ENCODE peak calls at places on chromosomes 16 and 17, in four cellular contexts. One of them, this sample, is unnamed.

GRCh38 chr17:53721101-53721500 is 101.6 kb upstream of the KIF2B start:
- DNase-seq in GM12878: no peak
- DNase-seq in K562: no peak
- DNase-seq in HL-60: no peak
- DNase-seq in this sample: no peak

GRCh38 chr16:2468725-2469398 is 2.2 kb upstream of the NTN3 start:
- DNase-seq in K562: peak; percentile 49
- DNase-seq in GM12878: peak; percentile 49
- DNase-seq in HL-60: peak; percentile 28
- DNase-seq in this sample: no peak

GRCh38 chr16:12229759-12230594 is 253.4 kb downstream of the SNX29 start:
- DNase-seq in HL-60: no peak
- DNase-seq in GM12878: no peak
- DNase-seq in K562: no peak
- DNase-seq in this sample: no peak

GRCh38 chr17:75991396-75991795 is 9.3 kb upstream of the CDK3 start:
- DNase-seq in K562: no peak
- DNase-seq in HL-60: no peak
- DNase-seq in GM12878: no peak
- DNase-seq in this sample: no peak

GRCh38 chr17:57138956-57139576 is 54.0 kb downstream of the AKAP1 start:
- DNase-seq in K562: peak; percentile 6
- DNase-seq in GM12878: no peak
- DNase-seq in HL-60: no peak
- DNase-seq in this sample: no peak

GRCh38 chr16:74951676-74952075 is 33.2 kb downstream of the WDR59 start:
- DNase-seq in K562: no peak
- DNase-seq in HL-60: no peak
- DNase-seq in GM12878: no peak
- DNase-seq in this sample: no peak

GRCh38 chr16:83248735-83249469 is 558.9 kb upstream of the HSBP1 start:
- DNase-seq in HL-60: no peak
- DNase-seq in GM12878: no peak
- DNase-seq in K562: no peak
- DNase-seq in this sample: no peak

GRCh38 chr17:62897706-62898105 is 68.3 kb upstream of the TANC2 start:
- DNase-seq in HL-60: no peak
- DNase-seq in GM12878: no peak
- DNase-seq in K562: no peak
- DNase-seq in this sample: no peak

GRCh38 chr16:50336884-50337283 is 31.9 kb downstream of the BRD7 start:
- DNase-seq in GM12878: no peak
- DNase-seq in K562: no peak
- DNase-seq in HL-60: no peak
- DNase-seq in this sample: no peak

GRCh38 chr17:54172654-54173316 is 350.1 kb downstream of the KIF2B start:
- DNase-seq in HL-60: no peak
- DNase-seq in K562: no peak
- DNase-seq in GM12878: no peak
- DNase-seq in this sample: no peak

GRCh38 chr16:21524068-21524751 is 75.2 kb upstream of the METTL9 start:
- DNase-seq in K562: no peak
- DNase-seq in GM12878: no peak
- DNase-seq in HL-60: no peak
- DNase-seq in this sample: no peak

GRCh38 chr16:10514369-10515055 is 65.9 kb downstream of the EMP2 start:
- DNase-seq in K562: peak; percentile 56
- DNase-seq in HL-60: peak; percentile 37
- DNase-seq in GM12878: no peak
- DNase-seq in this sample: no peak

GRCh38 chr16:83137326-83137770 is 510.6 kb downstream of the CDH13 start:
- DNase-seq in K562: no peak
- DNase-seq in GM12878: no peak
- DNase-seq in HL-60: no peak
- DNase-seq in this sample: no peak

GRCh38 chr16:81394966-81395655 is 49.5 kb upstream of the CMIP start:
- DNase-seq in K562: no peak
- DNase-seq in GM12878: no peak
- DNase-seq in HL-60: no peak
- DNase-seq in this sample: no peak

GRCh38 chr17:38967290-38967738 is at the start of gene FBXO47:
- DNase-seq in K562: peak; percentile 14
- DNase-seq in GM12878: no peak
- DNase-seq in HL-60: no peak
- DNase-seq in this sample: no peak

GRCh38 chr16:87351320-87351698 is 32.3 kb downstream of the FBXO31 start:
- DNase-seq in HL-60: no peak
- DNase-seq in K562: no peak
- DNase-seq in GM12878: no peak
- DNase-seq in this sample: no peak

GRCh38 chr16:29899516-29900101 is at the start of gene SEZ6L2:
- DNase-seq in HL-60: peak; percentile 38
- DNase-seq in GM12878: no peak
- DNase-seq in K562: peak; percentile 74
- DNase-seq in this sample: no peak

GRCh38 chr17:17151541-17151940 is 54.6 kb downstream of the PLD6 start:
- DNase-seq in K562: no peak
- DNase-seq in HL-60: no peak
- DNase-seq in GM12878: no peak
- DNase-seq in this sample: no peak

GRCh38 chr17:64041912-64042311 is 21.5 kb upstream of the ICAM2 start:
- DNase-seq in GM12878: no peak
- DNase-seq in K562: no peak
- DNase-seq in HL-60: no peak
- DNase-seq in this sample: no peak

GRCh38 chr17:65074778-65075250 is 18.3 kb upstream of the GNA13 start:
- DNase-seq in HL-60: no peak
- DNase-seq in K562: peak; percentile 42
- DNase-seq in GM12878: no peak
- DNase-seq in this sample: no peak

GRCh38 chr16:84993926-84994325 is 17.4 kb downstream of the ZDHHC7 start:
- DNase-seq in K562: no peak
- DNase-seq in GM12878: no peak
- DNase-seq in HL-60: no peak
- DNase-seq in this sample: no peak

GRCh38 chr17:21357281-21357680 is 18.9 kb upstream of the KCNJ12 start:
- DNase-seq in HL-60: no peak
- DNase-seq in GM12878: no peak
- DNase-seq in K562: no peak
- DNase-seq in this sample: no peak

GRCh38 chr17:21359483-21359840 is 16.7 kb upstream of the KCNJ12 start:
- DNase-seq in GM12878: no peak
- DNase-seq in K562: no peak
- DNase-seq in HL-60: no peak
- DNase-seq in this sample: no peak

GRCh38 chr17:21357696-21358095 is 18.5 kb upstream of the KCNJ12 start:
- DNase-seq in HL-60: no peak
- DNase-seq in K562: no peak
- DNase-seq in GM12878: no peak
- DNase-seq in this sample: no peak

GRCh38 chr17:21358682-21359482 is 17.3 kb upstream of the KCNJ12 start:
- DNase-seq in K562: no peak
- DNase-seq in HL-60: no peak
- DNase-seq in GM12878: no peak
- DNase-seq in this sample: no peak

DNA sequence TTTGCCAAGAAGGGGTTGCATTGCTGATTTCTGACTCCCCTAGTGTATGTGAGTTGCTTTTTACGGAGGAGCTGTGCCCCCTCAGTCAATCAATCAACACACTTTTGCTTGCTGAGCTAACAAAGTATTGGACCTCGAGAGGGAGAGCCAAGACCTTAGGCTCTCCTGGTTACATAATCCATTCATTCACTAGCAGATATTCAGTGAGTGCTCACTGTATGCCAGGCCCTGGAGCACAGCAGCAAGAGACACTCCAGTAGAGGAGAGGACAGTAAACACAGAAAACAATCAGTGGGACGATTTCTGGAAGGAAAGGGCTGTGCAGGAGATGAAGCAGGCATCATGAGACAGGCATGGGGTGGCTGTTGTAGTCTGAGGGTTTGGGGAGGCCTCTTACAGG is 18.0 kb upstream of the KCNJ12 start:
- DNase-seq in K562: no peak
- DNase-seq in GM12878: no peak
- DNase-seq in HL-60: no peak
- DNase-seq in this sample: no peak
- TF ChIP-seq SPI1 in K562: no peak
- TF ChIP-seq SPI1 in GM12878: no peak
- TF ChIP-seq SPI1 in HL-60: no peak
- TF ChIP-seq SPI1 in this sample: no peak

GRCh38 chr16:70726869-70727494 is 41.1 kb upstream of the MTSS2 start:
- DNase-seq in K562: no peak
- DNase-seq in HL-60: no peak
- DNase-seq in GM12878: no peak
- DNase-seq in this sample: no peak

GRCh38 chr16:70730944-70731343 is 45.1 kb upstream of the MTSS2 start:
- DNase-seq in HL-60: no peak
- DNase-seq in GM12878: no peak
- DNase-seq in K562: no peak
- DNase-seq in this sample: no peak

GRCh38 chr16:70729292-70729691 is 43.4 kb upstream of the MTSS2 start:
- DNase-seq in K562: no peak
- DNase-seq in GM12878: no peak
- DNase-seq in HL-60: no peak
- DNase-seq in this sample: no peak

GRCh38 chr16:70728145-70728544 is 42.3 kb upstream of the MTSS2 start:
- DNase-seq in K562: no peak
- DNase-seq in HL-60: no peak
- DNase-seq in GM12878: no peak
- DNase-seq in this sample: no peak

GRCh38 chr16:70730016-70730415 is 44.2 kb upstream of the MTSS2 start:
- DNase-seq in GM12878: no peak
- DNase-seq in K562: no peak
- DNase-seq in HL-60: no peak
- DNase-seq in this sample: no peak
- TF ChIP-seq SPI1 in GM12878: no peak
- TF ChIP-seq SPI1 in K562: no peak
- TF ChIP-seq SPI1 in HL-60: no peak
- TF ChIP-seq SPI1 in this sample: no peak

GRCh38 chr17:1509255-1509943 is 7.0 kb downstream of the INPP5K start:
- DNase-seq in GM12878: no peak
- DNase-seq in HL-60: no peak
- DNase-seq in K562: no peak
- DNase-seq in this sample: no peak

GRCh38 chr17:1511290-1511689 is 5.1 kb downstream of the INPP5K start:
- DNase-seq in GM12878: no peak
- DNase-seq in K562: peak; percentile 29
- DNase-seq in HL-60: no peak
- DNase-seq in this sample: no peak

GRCh38 chr17:1515640-1516402 is 591 bp downstream of the INPP5K start:
- DNase-seq in GM12878: peak; percentile 70
- DNase-seq in HL-60: no peak
- DNase-seq in K562: peak; percentile 57
- DNase-seq in this sample: peak; percentile 73

GRCh38 chr17:1512351-1512750 is 4.1 kb downstream of the INPP5K start:
- DNase-seq in HL-60: no peak
- DNase-seq in K562: no peak
- DNase-seq in GM12878: no peak
- DNase-seq in this sample: no peak

DNA sequence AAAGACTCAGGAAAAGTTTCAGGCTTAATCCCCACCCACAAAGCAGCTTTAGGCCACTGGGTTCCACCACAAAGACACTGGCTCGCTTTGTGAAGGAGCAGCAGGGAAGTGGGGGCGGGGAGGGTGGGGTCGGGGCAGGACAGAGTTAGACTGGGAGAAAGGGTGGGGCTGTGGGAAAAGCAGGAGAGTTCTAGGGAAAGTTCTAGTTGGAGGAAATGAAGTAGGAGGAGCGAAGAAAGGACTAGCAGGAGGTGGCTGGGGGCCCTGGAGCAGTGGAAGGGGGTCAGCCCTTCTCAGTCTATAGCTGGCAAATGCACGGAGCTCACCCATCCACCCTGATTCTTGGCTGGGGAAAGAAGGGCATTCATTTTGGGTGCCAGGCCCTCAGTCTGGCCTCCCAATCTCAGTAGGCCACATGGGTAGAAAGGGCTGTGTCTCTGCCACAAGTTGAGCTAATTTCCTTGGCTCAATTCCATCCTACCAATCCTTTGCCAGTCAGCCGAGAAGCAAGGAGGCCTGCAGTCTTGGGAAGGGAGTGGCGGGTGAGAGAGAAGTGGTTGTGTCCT is 4.6 kb downstream of the INPP5K start:
- DNase-seq in HL-60: no peak
- DNase-seq in K562: no peak
- DNase-seq in GM12878: no peak
- DNase-seq in this sample: no peak
- TF ChIP-seq SPI1 in HL-60: no peak
- TF ChIP-seq SPI1 in K562: no peak
- TF ChIP-seq SPI1 in GM12878: no peak
- TF ChIP-seq SPI1 in this sample: no peak

GRCh38 chr17:73823684-73824083 is 179.4 kb upstream of the SDK2 start:
- DNase-seq in HL-60: no peak
- DNase-seq in K562: no peak
- DNase-seq in GM12878: no peak
- DNase-seq in this sample: no peak

GRCh38 chr17:73820686-73821448 is 176.6 kb upstream of the SDK2 start:
- DNase-seq in K562: no peak
- DNase-seq in GM12878: no peak
- DNase-seq in HL-60: no peak
- DNase-seq in this sample: no peak

GRCh38 chr17:73822371-73822770 is 178.1 kb upstream of the SDK2 start:
- DNase-seq in GM12878: no peak
- DNase-seq in HL-60: no peak
- DNase-seq in K562: no peak
- DNase-seq in this sample: no peak

GRCh38 chr17:73821665-73822064 is 177.4 kb upstream of the SDK2 start:
- DNase-seq in K562: no peak
- DNase-seq in HL-60: no peak
- DNase-seq in GM12878: no peak
- DNase-seq in this sample: no peak

DNA sequence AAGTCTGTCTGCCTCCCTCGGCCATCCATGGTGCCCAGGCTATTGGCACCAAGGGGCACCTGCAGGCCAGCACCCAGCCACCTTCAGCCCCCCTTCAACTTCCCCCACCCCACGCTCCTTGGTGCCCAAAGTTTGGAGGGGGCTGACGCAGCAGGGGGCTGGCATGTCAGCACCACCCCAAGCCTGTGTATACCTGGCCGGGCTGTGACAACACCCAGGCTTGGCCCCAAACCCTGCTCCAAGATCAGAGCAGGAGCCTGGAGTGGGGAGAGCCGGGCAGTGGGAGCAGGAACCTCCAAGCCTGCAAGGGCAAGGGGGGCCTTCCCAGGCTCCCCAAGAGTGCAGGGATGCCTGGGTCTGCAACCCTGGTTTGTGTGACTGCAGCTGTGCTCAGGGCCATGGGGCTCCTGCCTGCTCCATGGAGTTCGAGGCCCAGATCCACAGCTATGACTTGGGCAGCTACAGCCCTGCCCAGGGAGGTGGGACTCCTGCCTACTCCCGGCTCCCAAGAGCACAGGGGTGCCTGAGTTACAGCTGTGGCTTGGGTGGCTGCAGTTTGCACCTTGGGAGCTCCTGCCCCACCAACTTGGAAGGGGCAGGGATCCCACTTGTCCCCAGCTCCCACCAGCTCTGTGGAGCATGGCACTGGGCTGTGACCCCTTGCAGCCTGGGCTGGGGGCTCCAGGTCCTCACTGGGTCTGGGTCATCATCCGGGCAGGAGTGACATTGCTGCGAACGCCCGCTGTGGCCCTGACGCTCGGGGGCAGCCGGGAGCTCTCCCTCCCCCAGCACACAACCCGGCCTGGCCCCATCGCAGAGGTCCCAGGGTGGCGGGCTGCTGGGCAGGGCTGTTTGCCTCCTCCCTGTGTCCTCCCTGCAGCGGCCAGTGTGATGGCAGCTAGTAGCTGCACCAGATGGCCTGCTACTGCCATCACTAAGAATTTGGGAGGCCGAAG is 175.5 kb upstream of the SDK2 start:
- DNase-seq in HL-60: no peak
- DNase-seq in K562: no peak
- DNase-seq in GM12878: no peak
- DNase-seq in this sample: no peak
- TF ChIP-seq SPI1 in HL-60: no peak
- TF ChIP-seq SPI1 in K562: no peak
- TF ChIP-seq SPI1 in GM12878: no peak
- TF ChIP-seq SPI1 in this sample: no peak

This sample was measured in GM12891.